ENCODE peak calls at places on chromosomes 5 and 9, in ten cellular contexts. K is PC-9; M is lower lobe of right lung; H is heart right ventricle; T is left lung; Q is heart left ventricle; W is prostate gland; I is CD4-positive, CD25-positive, alpha-beta regulatory T cell; Y is CD8-positive, alpha-beta T cell; P is HCT116. Z is an unnamed sample.

GRCh38 chr5:150122158-150122510 is 33.5 kb downstream of the PDGFRB start:
- DNase-seq in Y (no peak), P (no peak), T (no peak), H (no peak), K (peak; percentile 57), Q (peak; percentile 27), I (peak; percentile 56), W (no peak), M (peak; percentile 74), Z (no peak)

GRCh38 chr9:69861011-69861410 is 40.4 kb downstream of the CFAP95 start:
- DNase-seq in H (no peak), T (no peak), I (no peak), M (no peak), Q (no peak), Y (no peak), P (no peak), W (no peak), K (no peak), Z (no peak)

GRCh38 chr5:169009171-169009570 is 291.8 kb downstream of the SLIT3 start:
- DNase-seq in Q (no peak), Y (no peak), P (no peak), H (no peak), K (no peak), W (no peak), T (no peak), I (no peak), M (no peak), Z (no peak)

GRCh38 chr5:177610131-177610769 is 10.3 kb downstream of the B4GALT7 start:
- DNase-seq in T (no peak), W (no peak), H (no peak), P (no peak), Y (no peak), K (no peak), I (no peak), M (no peak), Q (no peak), Z (no peak)

GRCh38 chr5:18534119-18534518 is 899.9 kb downstream of the TAF11L14 start:
- DNase-seq in W (no peak), Q (no peak), Y (no peak), H (no peak), P (no peak), I (no peak), K (no peak), M (no peak), T (no peak), Z (no peak)

GRCh38 chr9:16202221-16202620 is 649.4 kb downstream of the CCDC171 start:
- DNase-seq in H (no peak), I (no peak), Q (no peak), M (no peak), W (no peak), T (no peak), K (no peak), Y (no peak), P (no peak), Z (no peak)

GRCh38 chr9:114225534-114226288 is 70.4 kb downstream of the COL27A1 start:
- DNase-seq in I (no peak), M (no peak), Y (no peak), Q (no peak), P (no peak), H (no peak), W (no peak), K (no peak), T (no peak), Z (no peak)

GRCh38 chr9:114207034-114207815 is 51.9 kb downstream of the COL27A1 start:
- DNase-seq in I (no peak), T (peak; percentile 31), P (no peak), Q (peak; percentile 83), W (peak; percentile 36), H (peak; percentile 71), Y (no peak), K (peak; percentile 59), M (peak; percentile 40), Z (no peak)

GRCh38 chr9:105065119-105066088 is 137.4 kb upstream of the ABCA1 start:
- DNase-seq in Q (no peak), T (no peak), H (no peak), I (no peak), P (no peak), K (no peak), M (no peak), Y (no peak), W (no peak), Z (no peak)

GRCh38 chr9:33418090-33418489 is 15.7 kb upstream of the AQP7 start:
- DNase-seq in W (no peak), H (no peak), T (no peak), M (no peak), Q (no peak), P (no peak), I (no peak), Y (no peak), K (peak; percentile 70), Z (no peak)

GRCh38 chr5:87413116-87413645 is 451 bp upstream of the CCNH start:
- DNase-seq in Y (no peak), K (no peak), P (no peak), I (no peak), T (no peak), W (no peak), M (no peak), Q (no peak), H (no peak), Z (no peak)

GRCh38 chr9:17318821-17319320 is 184.0 kb downstream of the CNTLN start:
- DNase-seq in Q (no peak), P (no peak), T (no peak), I (no peak), M (no peak), H (no peak), Y (no peak), W (no peak), K (no peak), Z (no peak)

GRCh38 chr5:172065431-172066065 is 59.1 kb upstream of the FBXW11 start:
- DNase-seq in Y (no peak), P (no peak), H (no peak), M (no peak), T (no peak), W (no peak), K (peak; percentile 20), Q (no peak), I (no peak), Z (no peak)

GRCh38 chr5:80149161-80149609 is 106.7 kb downstream of the SERINC5 start:
- DNase-seq in T (no peak), Y (no peak), P (no peak), W (no peak), H (no peak), K (no peak), I (no peak), M (no peak), Q (no peak), Z (no peak)

GRCh38 chr5:14204011-14204670 is 61.0 kb downstream of the TRIO start:
- DNase-seq in W (no peak), P (no peak), T (no peak), I (no peak), M (no peak), Q (no peak), Y (no peak), K (no peak), H (no peak), Z (no peak)
- H3K4me1 ChIP-seq in W (peaks cover 5% of the 10 kb centered on the region), P (no peaks in the 10 kb centered on the region), T (peaks cover 36% of the 10 kb centered on the region), I (no peaks in the 10 kb centered on the region), M (peaks cover 54% of the 10 kb centered on the region), Q (peaks cover 66% of the 10 kb centered on the region), Y (no peaks in the 10 kb centered on the region), K (peaks cover 15% of the 10 kb centered on the region), H (peaks cover 82% of the 10 kb centered on the region), Z (no peaks in the 10 kb centered on the region)

GRCh38 chr5:151675225-151675955 is 11.3 kb downstream of the SPARC start:
- DNase-seq in P (no peak), K (no peak), M (no peak), W (no peak), H (no peak), Y (no peak), Q (no peak), T (no peak), I (peak; percentile 8), Z (no peak)
- H3K27ac ChIP-seq in P (no peak overlapping the region), K (no peak overlapping the region), M (peak overlapping the region; percentile 75), W (peak overlapping the region; percentile 77), H (peak overlapping the region; percentile 82), Y (no peak overlapping the region), Q (peak overlapping the region; percentile 83), T (peak overlapping the region; percentile 79), I (no peak overlapping the region), Z (no peak overlapping the region)

DNA sequence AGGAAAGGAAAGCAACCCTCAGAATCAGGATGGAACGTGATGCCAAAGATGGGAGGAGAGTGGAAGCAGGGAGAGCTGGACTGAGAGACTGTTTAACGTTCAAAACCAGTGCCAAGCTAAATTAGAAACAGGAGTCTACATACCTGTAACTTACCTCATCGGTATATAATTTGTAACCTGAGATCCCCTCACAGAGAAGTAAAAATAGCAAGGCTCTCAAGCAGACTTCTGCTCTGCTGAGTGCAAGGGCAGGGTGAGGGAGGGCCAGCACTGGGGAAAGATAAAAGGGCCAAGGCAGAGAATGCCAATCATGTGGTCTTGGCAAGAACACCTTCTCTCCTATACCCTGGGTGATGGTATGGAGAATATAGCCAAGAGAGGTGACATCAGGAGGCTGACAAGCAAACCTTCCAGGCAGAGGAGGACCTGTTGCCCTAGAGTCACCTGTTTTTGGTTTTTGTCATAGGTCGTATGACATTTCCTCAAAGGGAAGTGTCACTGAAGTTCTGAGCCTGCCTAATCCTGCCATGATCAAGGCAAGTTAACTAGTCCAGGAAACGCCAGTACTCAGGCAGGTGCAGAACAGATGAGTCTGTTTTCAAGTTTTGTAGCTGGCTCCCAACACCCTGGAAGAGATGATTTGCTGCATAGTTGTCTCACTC is 472.0 kb downstream of the NFIB start:
- DNase-seq in Y (no peak), P (no peak), K (peak; percentile 22), W (peak; percentile 23), H (peak; percentile 17), I (no peak), Q (peak; percentile 60), M (no peak), T (no peak), Z (no peak)
- H3K4me3 ChIP-seq in Y (no peak overlapping the region), P (no peak overlapping the region), K (no peak overlapping the region), W (no peak overlapping the region), H (no peak overlapping the region), I (no peak overlapping the region), Q (peak overlapping the region; percentile 0), M (no peak overlapping the region), T (no peak overlapping the region), Z (no peak overlapping the region)

DNA sequence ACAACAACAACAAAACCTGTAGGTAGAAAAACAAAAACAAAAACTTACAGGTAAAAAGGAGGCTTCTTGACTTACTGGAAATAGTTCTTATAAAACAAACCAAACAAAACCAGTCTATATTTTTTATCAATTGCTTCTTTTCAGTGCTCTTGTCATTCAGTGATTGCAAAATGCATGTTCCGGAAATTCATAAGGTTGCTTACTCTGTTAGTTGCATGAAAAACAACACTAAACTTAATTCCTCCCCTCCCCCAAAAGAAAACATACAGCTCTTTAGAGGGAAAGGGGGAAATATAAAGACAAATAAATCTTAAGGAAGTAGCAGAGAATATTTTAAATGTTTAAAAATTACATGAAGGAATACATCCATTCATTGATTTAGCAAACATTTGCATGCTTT is 19.1 kb downstream of the CPEB4 start:
- DNase-seq in M (no peak), I (no peak), W (no peak), H (no peak), P (no peak), Y (no peak), T (no peak), Q (no peak), K (no peak), Z (no peak)
- H3K4me1 ChIP-seq in M (peaks cover 57% of the 10 kb centered on the region), I (peaks cover 5% of the 10 kb centered on the region), W (no peaks in the 10 kb centered on the region), H (peaks cover 92% of the 10 kb centered on the region), P (no peaks in the 10 kb centered on the region), Y (peaks cover 2% of the 10 kb centered on the region), T (peaks cover 11% of the 10 kb centered on the region), Q (peaks cover 50% of the 10 kb centered on the region), K (peaks cover 4% of the 10 kb centered on the region), Z (peaks cover 9% of the 10 kb centered on the region)

GRCh38 chr5:96687812-96688453 is 25.8 kb downstream of the CAST start:
- DNase-seq in M (no peak), W (no peak), K (no peak), P (peak; percentile 39), T (no peak), I (peak; percentile 51), H (no peak), Q (no peak), Y (no peak), Z (peak; percentile 14)
- H3K27ac ChIP-seq in M (no peak overlapping the region), W (no peak overlapping the region), K (peak overlapping the region; percentile 10), P (no peak overlapping the region), T (no peak overlapping the region), I (no peak overlapping the region), H (no peak overlapping the region), Q (no peak overlapping the region), Y (no peak overlapping the region), Z (no peak overlapping the region)

Z was measured in naive thymus-derived CD4-positive, alpha-beta T cell.